ENCODE peak calls at places on chromosomes 3 and 15, in five cellular contexts. D is choroid plexus epithelial cell; A is activated effector memory CD4-positive, alpha-beta T cell treated with Interleukin-2 at 50 U/mL for 16 hours; S is left ventricle myocardium superior; K is B cell. Q is an unnamed sample.

GRCh38 chr3:118987466-118987865 is 47.2 kb downstream of the IGSF11 start:
- DNase-seq in D (peak; percentile 27), A (no peak), S (peak; percentile 69), K (no peak), Q (peak; percentile 58)

GRCh38 chr3:133578548-133579191 is 5.2 kb downstream of the CDV3 start:
- DNase-seq in D (peak; percentile 70), A (no peak), S (no peak), K (no peak), Q (no peak)

GRCh38 chr3:170999737-171000242 is 26.7 kb downstream of the SLC2A2 start:
- DNase-seq in D (peak; percentile 85), A (no peak), S (no peak), K (no peak), Q (no peak)

GRCh38 chr3:66478923-66479322 is 21.9 kb downstream of the LRIG1 start:
- DNase-seq in D (no peak), A (no peak), S (no peak), K (no peak), Q (no peak)

GRCh38 chr3:83092521-83093221 is 1331.2 kb upstream of the GBE1 start:
- DNase-seq in D (no peak), A (no peak), S (no peak), K (no peak), Q (no peak)

GRCh38 chr3:123766195-123767019 is 117.7 kb downstream of the MYLK start:
- DNase-seq in D (no peak), A (no peak), S (no peak), K (no peak), Q (no peak)

GRCh38 chr15:67761343-67761742 is 64.0 kb upstream of the SKOR1 start:
- DNase-seq in D (no peak), A (no peak), S (no peak), K (no peak), Q (no peak)

GRCh38 chr3:67819447-67819846 is 165.0 kb upstream of the SUCLG2 start:
- DNase-seq in D (peak; percentile 9), A (no peak), S (no peak), K (no peak), Q (no peak)

GRCh38 chr3:14915636-14916222 is 31.7 kb upstream of the NR2C2 start:
- DNase-seq in D (no peak), A (peak; percentile 29), S (no peak), K (no peak), Q (no peak)

GRCh38 chr15:58269455-58270414 is 131.6 kb downstream of the AQP9 start:
- DNase-seq in D (peak; percentile 84), A (no peak), S (no peak), K (no peak), Q (no peak)

GRCh38 chr15:84976746-84977345 is 4.8 kb upstream of the PDE8A start:
- DNase-seq in D (no peak), A (no peak), S (no peak), K (no peak), Q (no peak)

GRCh38 chr3:152595975-152596832 is 238.7 kb upstream of the P2RY1 start:
- DNase-seq in D (peak; percentile 87), A (no peak), S (no peak), K (peak; percentile 71), Q (peak; percentile 71)

GRCh38 chr3:120450914-120451669 is at the start of gene FSTL1:
- DNase-seq in D (peak; percentile 64), A (no peak), S (peak; percentile 85), K (peak; percentile 4), Q (peak; percentile 73)

GRCh38 chr3:146801492-146801891 is 196.3 kb upstream of the PLSCR5 start:
- DNase-seq in D (no peak), A (no peak), S (no peak), K (no peak), Q (no peak)

GRCh38 chr15:68640791-68641331 is 62.1 kb downstream of the CORO2B start:
- DNase-seq in D (peak; percentile 29), A (no peak), S (peak; percentile 57), K (no peak), Q (peak; percentile 40)

GRCh38 chr3:133620066-133620784 is 41.5 kb downstream of the TOPBP1 start:
- DNase-seq in D (no peak), A (no peak), S (no peak), K (peak; percentile 61), Q (no peak)

GRCh38 chr3:171306631-171307030 is 153.6 kb downstream of the TNIK start:
- DNase-seq in D (peak; percentile 97), A (no peak), S (peak; percentile 76), K (no peak), Q (peak; percentile 86)

GRCh38 chr15:87828608-87829007 is 427.9 kb downstream of the NTRK3 start:
- DNase-seq in D (no peak), A (no peak), S (no peak), K (no peak), Q (no peak)

Q was measured in heart right ventricle.